ENCODE peak calls at places on chromosomes 7 and 10, in six cellular contexts. One of them, this sample, is unnamed.
A peak's percentile ranks its signal among the peaks of the same experiment; 100 is the strongest.

GRCh38 chr7:94578615-94579014 is 69.0 kb downstream of the CASD1 start:
- DNase-seq in transverse colon: no peak
- DNase-seq in NB4: no peak
- DNase-seq in IMR-90: no peak
- DNase-seq in GM12891: no peak
- DNase-seq in stomach: no peak
- DNase-seq in this sample: no peak

GRCh38 chr7:2738110-2738509 is 50.1 kb downstream of the AMZ1 start:
- DNase-seq in stomach: peak; percentile 26
- DNase-seq in transverse colon: peak; percentile 41
- DNase-seq in GM12891: no peak
- DNase-seq in IMR-90: no peak
- DNase-seq in NB4: peak; percentile 27
- DNase-seq in this sample: no peak

GRCh38 chr7:64183126-64183742 is 23.8 kb upstream of the ZNF735 start:
- DNase-seq in IMR-90: no peak
- DNase-seq in NB4: peak; percentile 27
- DNase-seq in GM12891: no peak
- DNase-seq in stomach: no peak
- DNase-seq in transverse colon: no peak
- DNase-seq in this sample: peak; percentile 13

GRCh38 chr10:71083457-71083975 is 128.9 kb upstream of the UNC5B start:
- DNase-seq in stomach: peak; percentile 7
- DNase-seq in NB4: no peak
- DNase-seq in transverse colon: no peak
- DNase-seq in GM12891: no peak
- DNase-seq in IMR-90: no peak
- DNase-seq in this sample: no peak

GRCh38 chr7:832292-832967 is at the start of gene SUN1:
- DNase-seq in GM12891: peak; percentile 49
- DNase-seq in transverse colon: no peak
- DNase-seq in IMR-90: peak; percentile 88
- DNase-seq in stomach: no peak
- DNase-seq in NB4: no peak
- DNase-seq in this sample: peak; percentile 82

GRCh38 chr10:12656518-12657142 is 307.3 kb downstream of the CAMK1D start:
- DNase-seq in stomach: no peak
- DNase-seq in GM12891: no peak
- DNase-seq in NB4: peak; percentile 60
- DNase-seq in transverse colon: no peak
- DNase-seq in IMR-90: peak; percentile 75
- DNase-seq in this sample: peak; percentile 27

GRCh38 chr7:105691692-105692564 is 110.6 kb upstream of the EFCAB10 start:
- DNase-seq in stomach: peak; percentile 81
- DNase-seq in IMR-90: peak; percentile 88
- DNase-seq in GM12891: no peak
- DNase-seq in transverse colon: peak; percentile 62
- DNase-seq in NB4: peak; percentile 65
- DNase-seq in this sample: peak; percentile 44

GRCh38 chr10:13485623-13486022 is 43.2 kb downstream of the BEND7 start:
- DNase-seq in GM12891: no peak
- DNase-seq in IMR-90: no peak
- DNase-seq in transverse colon: no peak
- DNase-seq in stomach: no peak
- DNase-seq in NB4: no peak
- DNase-seq in this sample: no peak

GRCh38 chr7:100886936-100887185 is 2.7 kb downstream of the UFSP1 start:
- DNase-seq in stomach: no peak
- DNase-seq in IMR-90: no peak
- DNase-seq in GM12891: no peak
- DNase-seq in NB4: no peak
- DNase-seq in transverse colon: no peak
- DNase-seq in this sample: no peak

GRCh38 chr10:6701289-6701688 is 121.2 kb upstream of the PRKCQ start:
- DNase-seq in stomach: no peak
- DNase-seq in IMR-90: no peak
- DNase-seq in GM12891: no peak
- DNase-seq in transverse colon: peak; percentile 8
- DNase-seq in NB4: peak; percentile 8
- DNase-seq in this sample: no peak

GRCh38 chr10:43109671-43110249 is 28.5 kb upstream of the CSGALNACT2 start:
- DNase-seq in transverse colon: no peak
- DNase-seq in GM12891: no peak
- DNase-seq in NB4: no peak
- DNase-seq in IMR-90: no peak
- DNase-seq in stomach: no peak
- DNase-seq in this sample: no peak

GRCh38 chr7:145903658-145904057 is 212.9 kb upstream of the CNTNAP2 start:
- DNase-seq in NB4: no peak
- DNase-seq in GM12891: no peak
- DNase-seq in stomach: no peak
- DNase-seq in transverse colon: no peak
- DNase-seq in IMR-90: no peak
- DNase-seq in this sample: no peak

GRCh38 chr10:27819781-27820531 is 74.3 kb upstream of the MKX start:
- DNase-seq in stomach: no peak
- DNase-seq in GM12891: no peak
- DNase-seq in NB4: no peak
- DNase-seq in IMR-90: peak; percentile 66
- DNase-seq in transverse colon: no peak
- DNase-seq in this sample: peak; percentile 44

GRCh38 chr7:75776295-75776971 is 4.4 kb upstream of the CCL26 start:
- DNase-seq in IMR-90: peak; percentile 89
- DNase-seq in GM12891: no peak
- DNase-seq in NB4: peak; percentile 86
- DNase-seq in stomach: no peak
- DNase-seq in transverse colon: no peak
- DNase-seq in this sample: no peak

GRCh38 chr7:305410-306151 is 15.6 kb downstream of the FOXL3 start:
- DNase-seq in IMR-90: no peak
- DNase-seq in transverse colon: no peak
- DNase-seq in stomach: no peak
- DNase-seq in GM12891: no peak
- DNase-seq in NB4: no peak
- DNase-seq in this sample: no peak

GRCh38 chr7:96781919-96782318 is 72.3 kb upstream of the SEM1 start:
- DNase-seq in transverse colon: no peak
- DNase-seq in GM12891: no peak
- DNase-seq in IMR-90: no peak
- DNase-seq in stomach: no peak
- DNase-seq in NB4: no peak
- DNase-seq in this sample: no peak

GRCh38 chr10:18100664-18101063 is 39.6 kb upstream of the CACNB2 start:
- DNase-seq in IMR-90: peak; percentile 4
- DNase-seq in GM12891: no peak
- DNase-seq in stomach: no peak
- DNase-seq in transverse colon: no peak
- DNase-seq in NB4: peak; percentile 52
- DNase-seq in this sample: no peak

GRCh38 chr10:60942604-60943269 is 1.2 kb downstream of the RHOBTB1 start:
- DNase-seq in GM12891: no peak
- DNase-seq in IMR-90: peak; percentile 31
- DNase-seq in transverse colon: peak; percentile 51
- DNase-seq in stomach: peak; percentile 37
- DNase-seq in NB4: peak; percentile 12
- DNase-seq in this sample: no peak

GRCh38 chr10:60942134-60942533 is 1.9 kb downstream of the RHOBTB1 start:
- DNase-seq in NB4: no peak
- DNase-seq in GM12891: no peak
- DNase-seq in IMR-90: no peak
- DNase-seq in transverse colon: no peak
- DNase-seq in stomach: no peak
- DNase-seq in this sample: no peak

GRCh38 chr10:60943372-60944158 is 420 bp downstream of the RHOBTB1 start:
- DNase-seq in GM12891: peak; percentile 8
- DNase-seq in NB4: no peak
- DNase-seq in stomach: peak; percentile 66
- DNase-seq in IMR-90: peak; percentile 40
- DNase-seq in transverse colon: peak; percentile 55
- DNase-seq in this sample: peak; percentile 42

GRCh38 chr10:60944910-60945297 is 919 bp upstream of the RHOBTB1 start:
- DNase-seq in GM12891: no peak
- DNase-seq in IMR-90: no peak
- DNase-seq in stomach: no peak
- DNase-seq in NB4: no peak
- DNase-seq in transverse colon: no peak
- DNase-seq in this sample: no peak

GRCh38 chr10:60944159-60944909 is at the start of gene RHOBTB1:
- DNase-seq in GM12891: peak; percentile 31
- DNase-seq in stomach: peak; percentile 82
- DNase-seq in transverse colon: peak; percentile 79
- DNase-seq in IMR-90: peak; percentile 83
- DNase-seq in NB4: no peak
- DNase-seq in this sample: peak; percentile 70
- TF ChIP-seq POLR2A in GM12891: no peak
- TF ChIP-seq POLR2A in stomach: peak; percentile 7
- TF ChIP-seq POLR2A in transverse colon: peak; percentile 83
- TF ChIP-seq POLR2A in IMR-90: peak; percentile 90
- TF ChIP-seq POLR2A in NB4: no peak
- TF ChIP-seq POLR2A in this sample: peak; percentile 67

DNA sequence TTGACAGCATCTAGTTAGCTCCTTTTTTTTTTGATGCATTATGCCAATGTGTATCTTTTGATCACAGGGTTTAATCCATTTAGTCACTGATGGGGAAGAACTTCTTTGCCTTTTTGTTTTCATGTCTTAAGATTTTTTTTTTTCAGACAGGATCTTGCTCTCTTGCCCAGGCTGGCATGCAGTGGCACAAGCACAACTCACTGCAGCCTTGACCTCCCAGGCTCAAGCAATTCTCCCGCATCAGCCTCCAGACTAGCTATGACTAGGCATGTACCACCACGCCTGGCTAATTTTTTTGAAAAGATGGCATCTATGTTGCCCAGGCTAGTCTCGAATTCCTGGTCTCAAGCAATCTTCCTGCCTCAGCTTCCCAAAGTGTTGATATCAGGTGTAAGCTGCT is 46.4 kb upstream of the PLA2G12B start:
- DNase-seq in GM12891: no peak
- DNase-seq in transverse colon: no peak
- DNase-seq in NB4: no peak
- DNase-seq in IMR-90: no peak
- DNase-seq in stomach: no peak
- DNase-seq in this sample: no peak
- TF ChIP-seq POLR2A in GM12891: no peak
- TF ChIP-seq POLR2A in transverse colon: no peak
- TF ChIP-seq POLR2A in NB4: no peak
- TF ChIP-seq POLR2A in IMR-90: no peak
- TF ChIP-seq POLR2A in stomach: no peak
- TF ChIP-seq POLR2A in this sample: no peak

GRCh38 chr7:114590298-114590697 is 175.7 kb downstream of the FOXP2 start:
- DNase-seq in transverse colon: no peak
- DNase-seq in IMR-90: no peak
- DNase-seq in GM12891: no peak
- DNase-seq in NB4: no peak
- DNase-seq in stomach: no peak
- DNase-seq in this sample: no peak

DNA sequence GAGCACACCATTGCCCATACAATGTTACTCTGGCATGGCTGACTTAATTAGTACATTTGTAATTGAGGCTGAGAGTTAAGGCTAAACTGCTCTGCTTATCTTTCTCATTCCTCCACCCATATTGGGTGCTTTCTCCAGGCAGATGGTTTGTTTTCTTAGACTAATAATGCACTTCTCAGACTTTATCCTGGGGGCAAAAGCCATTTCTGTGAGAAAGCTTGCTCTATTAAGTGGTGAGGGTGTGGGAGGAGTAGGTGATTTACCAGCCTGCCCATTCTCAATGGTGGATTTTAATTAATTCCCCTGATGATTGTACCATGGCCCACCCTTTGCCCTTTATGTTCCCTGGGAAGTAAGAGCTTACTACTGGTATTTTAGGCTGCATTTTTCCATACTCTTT is 174.8 kb downstream of the FOXP2 start:
- DNase-seq in transverse colon: no peak
- DNase-seq in IMR-90: no peak
- DNase-seq in stomach: no peak
- DNase-seq in GM12891: no peak
- DNase-seq in NB4: no peak
- DNase-seq in this sample: no peak
- TF ChIP-seq POLR2A in transverse colon: no peak
- TF ChIP-seq POLR2A in IMR-90: no peak
- TF ChIP-seq POLR2A in stomach: no peak
- TF ChIP-seq POLR2A in GM12891: no peak
- TF ChIP-seq POLR2A in NB4: no peak
- TF ChIP-seq POLR2A in this sample: no peak

DNA sequence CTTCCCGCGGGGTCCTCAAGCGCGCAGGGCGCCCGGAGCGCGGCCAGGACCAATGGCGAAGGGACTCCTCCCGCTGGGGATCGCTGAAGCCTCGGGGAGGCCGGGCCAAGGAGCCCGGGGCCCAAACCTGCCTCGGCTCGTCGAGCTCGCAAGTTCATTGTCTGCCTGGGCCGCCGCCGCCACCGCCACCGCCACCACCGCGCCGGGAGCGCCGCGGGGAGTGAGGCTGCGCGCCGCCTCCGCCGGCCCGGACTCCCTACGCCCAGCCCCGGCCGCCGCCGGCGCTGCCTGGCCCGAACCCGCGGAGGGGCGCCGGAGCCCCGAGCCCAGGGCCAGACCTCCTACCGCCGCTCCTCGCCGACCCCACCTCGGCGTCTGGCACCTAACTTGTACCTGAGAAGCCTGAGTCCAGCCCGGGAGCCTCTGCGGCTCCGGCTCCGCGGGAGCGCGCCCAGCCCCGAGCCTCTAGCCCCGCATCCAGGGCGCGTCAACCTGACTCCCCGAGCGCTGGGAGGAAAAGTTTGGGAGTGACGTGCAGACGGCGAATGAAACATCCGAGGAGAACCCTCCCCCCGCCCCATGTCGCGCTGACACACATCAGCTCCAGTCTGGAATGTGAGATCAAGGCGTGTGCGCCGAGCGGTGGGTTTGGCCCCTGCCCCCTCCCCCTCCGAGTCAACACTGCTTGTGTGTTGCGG is at the start of gene CHST15:
- DNase-seq in NB4: no peak
- DNase-seq in stomach: peak; percentile 48
- DNase-seq in IMR-90: no peak
- DNase-seq in GM12891: peak; percentile 25
- DNase-seq in transverse colon: peak; percentile 46
- DNase-seq in this sample: peak; percentile 86
- TF ChIP-seq POLR2A in NB4: no peak
- TF ChIP-seq POLR2A in stomach: no peak
- TF ChIP-seq POLR2A in IMR-90: no peak
- TF ChIP-seq POLR2A in GM12891: no peak
- TF ChIP-seq POLR2A in transverse colon: peak; percentile 57
- TF ChIP-seq POLR2A in this sample: no peak